ENCODE peak calls at places on chromosomes 6 and 20, in four cellular contexts. Z is cardiac muscle cell, A is psoas muscle, C is body of pancreas. O is an unnamed sample. For H3K36me3 and H3K4me1, the result is how much of the 10 kb centered on the place peaks cover.

GRCh38 chr6:29709178-29709576 is 14.1 kb upstream of the HLA-F start:
- DNase-seq in Z (no peak), A (no peak), C (no peak), O (no peak)

GRCh38 chr6:111159628-111160027 is 72.3 kb downstream of the SLC16A10 start:
- DNase-seq in Z (no peak), A (no peak), C (no peak), O (no peak)

GRCh38 chr6:40341726-40342125 is 245.4 kb downstream of the LRFN2 start:
- DNase-seq in Z (no peak), A (no peak), C (no peak), O (no peak)

GRCh38 chr6:38214159-38214558 is 394.6 kb downstream of the ZFAND3 start:
- DNase-seq in Z (no peak), A (no peak), C (peak), O (no peak)

GRCh38 chr20:10910535-10911239 is 236.9 kb upstream of the JAG1 start:
- DNase-seq in Z (peak), A (no peak), C (peak), O (no peak)

GRCh38 chr6:74534485-74535211 is 671.2 kb downstream of the COL12A1 start:
- DNase-seq in Z (peak), A (no peak), C (peak), O (no peak)

GRCh38 chr6:44700422-44700821 is 312.9 kb downstream of the CDC5L start:
- DNase-seq in Z (no peak), A (no peak), C (no peak), O (no peak)

GRCh38 chr6:17863971-17864754 is 123.3 kb downstream of the KIF13A start:
- DNase-seq in Z (no peak), A (peak), C (no peak), O (no peak)

GRCh38 chr6:110049696-110050465 is 71.8 kb downstream of the GPR6 start:
- DNase-seq in Z (no peak), A (no peak), C (no peak), O (no peak)

GRCh38 chr6:30483677-30484279 is 5.5 kb upstream of the HLA-E start:
- DNase-seq in Z (peak), A (no peak), C (peak), O (no peak)

GRCh38 chr20:9516658-9516987 is 2.2 kb downstream of the LAMP5 start:
- DNase-seq in Z (no peak), A (no peak), C (no peak), O (no peak)

GRCh38 chr6:160031442-160031841 is 62.6 kb downstream of the IGF2R start:
- DNase-seq in Z (peak), A (no peak), C (no peak), O (no peak)
- H3K36me3 ChIP-seq in Z (under half), A (under half), C (under half), O (under half)

GRCh38 chr6:42086665-42087050 is 36.3 kb downstream of the TAF8 start:
- DNase-seq in Z (no peak), A (peak), C (no peak), O (no peak)

GRCh38 chr6:42084889-42085288 is 34.6 kb downstream of the TAF8 start:
- DNase-seq in Z (no peak), A (no peak), C (no peak), O (no peak)

GRCh38 chr6:42086046-42086664 is 35.8 kb downstream of the TAF8 start:
- DNase-seq in Z (no peak), A (peak), C (peak), O (no peak)

GRCh38 chr6:42079941-42080464 is 29.7 kb downstream of the TAF8 start:
- DNase-seq in Z (peak), A (peak), C (no peak), O (no peak)

GRCh38 chr6:42083530-42083929 is 33.2 kb downstream of the TAF8 start:
- DNase-seq in Z (no peak), A (peak), C (no peak), O (no peak)
- H3K4me1 ChIP-seq in Z (under half), A (under half), C (under half), O (under half)

DNA sequence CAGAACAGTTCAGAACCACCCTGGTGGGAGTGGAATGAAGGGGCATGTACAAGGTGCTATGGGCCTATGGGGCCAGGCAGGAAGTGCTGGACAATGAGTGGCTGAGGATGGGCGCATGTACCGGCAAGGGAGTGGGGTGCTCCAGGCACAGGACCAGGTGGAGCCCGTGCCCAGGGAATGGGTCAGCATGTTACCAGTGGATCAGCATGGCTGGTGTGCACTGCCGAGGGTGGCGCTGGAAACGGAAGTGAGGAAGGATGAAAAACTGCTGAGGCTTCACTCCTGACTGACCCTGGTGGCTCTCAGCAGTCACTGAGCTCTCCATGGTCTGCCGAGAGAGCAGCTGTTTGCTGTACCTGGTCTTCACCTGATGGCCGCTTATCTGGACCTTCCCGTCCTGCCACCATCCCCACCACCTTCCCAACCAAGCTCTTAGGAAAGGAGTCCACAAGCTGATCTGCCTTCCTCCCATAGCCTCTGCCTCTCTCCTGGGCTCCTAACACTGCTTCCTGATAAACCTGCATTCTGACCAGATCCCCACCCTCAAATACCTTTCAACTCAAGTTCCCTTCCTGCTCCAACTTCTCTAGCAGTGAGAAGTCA is 7.2 kb downstream of the UQCC2 start:
- DNase-seq in Z (no peak), A (no peak), C (no peak), O (no peak)
- H3K4me3 ChIP-seq in Z (no peak), A (no peak), C (no peak), O (no peak)

GRCh38 chr20:33677991-33678431 is 3.8 kb upstream of the NECAB3 start:
- DNase-seq in Z (no peak), A (peak), C (no peak), O (no peak)
- H3K36me3 ChIP-seq in Z (under half), A (under half), C (under half), O (under half)

GRCh38 chr20:32207626-32208498 is at the start of the genes PLAGL2 and POFUT1:
- DNase-seq in Z (peak), A (peak), C (peak), O (peak)

GRCh38 chr20:32207211-32207625 is 325 bp downstream of the PLAGL2 start:
- DNase-seq in Z (no peak), A (no peak), C (no peak), O (no peak)

GRCh38 chr20:32206383-32207210 is 946 bp downstream of the PLAGL2 start:
- DNase-seq in Z (no peak), A (no peak), C (no peak), O (no peak)

GRCh38 chr20:32210206-32210605 is 2.5 kb downstream of the POFUT1 start:
- DNase-seq in Z (no peak), A (no peak), C (no peak), O (no peak)

GRCh38 chr20:32208499-32209154 is 947 bp downstream of the POFUT1 start:
- DNase-seq in Z (peak), A (no peak), C (no peak), O (no peak)
- H3K4me1 ChIP-seq in Z (under half), A (half or more), C (half or more), O (under half)

GRCh38 chr6:33278392-33278741 is 1.4 kb downstream of the B3GALT4 start:
- DNase-seq in Z (no peak), A (no peak), C (no peak), O (no peak)
- H3K4me3 ChIP-seq in Z (no peak), A (peak), C (no peak), O (peak)

GRCh38 chr20:487655-488054 is 25.3 kb upstream of the TBC1D20 start:
- DNase-seq in Z (no peak), A (no peak), C (no peak), O (no peak)
- H3K36me3 ChIP-seq in Z (half or more), A (under half), C (under half), O (under half)

GRCh38 chr20:25284131-25284601 is 36.3 kb downstream of the PYGB start:
- DNase-seq in Z (no peak), A (no peak), C (peak), O (no peak)
- H3K4me1 ChIP-seq in Z (under half), A (under half), C (under half), O (under half)

DNA sequence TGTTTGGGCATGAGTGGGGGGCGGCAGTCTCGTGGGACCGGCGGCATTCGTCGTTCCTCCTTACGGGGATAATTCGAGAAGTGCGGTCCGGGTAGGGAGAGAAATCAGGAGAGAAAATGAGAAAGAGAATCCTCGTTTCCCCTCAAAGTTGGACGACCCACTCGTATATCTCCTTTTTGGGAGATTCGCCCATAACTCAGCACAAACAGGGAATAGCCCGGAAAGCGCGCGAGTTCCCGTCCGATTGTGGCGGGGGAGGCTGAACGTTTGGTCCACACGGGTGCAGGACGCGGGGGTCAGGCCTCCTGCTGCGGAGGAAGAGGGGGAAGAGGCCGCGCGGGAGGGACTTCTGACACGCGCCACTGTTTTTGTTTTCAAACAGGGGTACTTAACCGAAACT is 42.4 kb downstream of the POPDC3 start:
- DNase-seq in Z (peak), A (peak), C (no peak), O (no peak)
- H3K4me3 ChIP-seq in Z (peak), A (peak), C (no peak), O (peak)